ENCODE peak calls at places on chromosomes 7 and 10, in nine cellular contexts. Q is adipocyte, G is breast epithelium, X is uterus, F is heart right ventricle, W is neuronal stem cell, H is cardiac muscle cell, P is mucosa of descending colon, E is Caco-2. C is an unnamed sample.

GRCh38 chr10:114492351-114493037 is 88.2 kb upstream of the AFAP1L2 start:
- DNase-seq in Q (no peak), G (no peak), X (no peak), F (no peak), W (no peak), H (peak; percentile 49), P (no peak), E (no peak), C (no peak)

GRCh38 chr10:103781329-103782061 is 73.9 kb downstream of the SH3PXD2A start:
- DNase-seq in Q (peak; percentile 58), G (no peak), X (no peak), F (no peak), W (no peak), H (peak; percentile 79), P (peak; percentile 81), E (peak; percentile 56), C (no peak)

GRCh38 chr10:86110156-86110786 is 256.3 kb downstream of the GRID1 start:
- DNase-seq in Q (no peak), G (no peak), X (no peak), F (no peak), W (no peak), H (no peak), P (no peak), E (no peak), C (no peak)

GRCh38 chr7:30475580-30475979 is 3.0 kb downstream of the NOD1 start:
- DNase-seq in Q (no peak), G (no peak), X (no peak), F (no peak), W (no peak), H (no peak), P (no peak), E (no peak), C (no peak)

GRCh38 chr7:100693312-100694195 is 496 bp downstream of the GIGYF1 start:
- DNase-seq in Q (peak; percentile 57), G (no peak), X (no peak), F (no peak), W (no peak), H (no peak), P (peak; percentile 23), E (peak; percentile 51), C (no peak)

GRCh38 chr7:85341121-85341520 is 154.3 kb upstream of the SEMA3D start:
- DNase-seq in Q (peak; percentile 73), G (no peak), X (no peak), F (no peak), W (no peak), H (no peak), P (no peak), E (no peak), C (no peak)

GRCh38 chr10:11959966-11960365 is 82.6 kb downstream of the UPF2 start:
- DNase-seq in Q (no peak), G (no peak), X (no peak), F (no peak), W (no peak), H (no peak), P (no peak), E (no peak), C (no peak)

GRCh38 chr7:110922906-110923305 is 168.0 kb upstream of the LRRN3 start:
- DNase-seq in Q (peak; percentile 70), G (no peak), X (no peak), F (no peak), W (no peak), H (peak; percentile 41), P (no peak), E (no peak), C (no peak)

GRCh38 chr10:31816318-31816717 is 112.3 kb downstream of the ARHGAP12 start:
- DNase-seq in Q (peak; percentile 69), G (no peak), X (no peak), F (no peak), W (no peak), H (peak; percentile 24), P (no peak), E (no peak), C (no peak)

GRCh38 chr10:107540981-107541380 is 376.5 kb upstream of the SORCS1 start:
- DNase-seq in Q (no peak), G (no peak), X (no peak), F (no peak), W (no peak), H (no peak), P (no peak), E (no peak), C (no peak)

GRCh38 chr7:75613351-75613750 is 121.2 kb downstream of the SPDYE5 start:
- DNase-seq in Q (no peak), G (no peak), X (no peak), F (no peak), W (no peak), H (no peak), P (no peak), E (no peak), C (no peak)

GRCh38 chr7:75617634-75618234 is 121.0 kb downstream of the HIP1 start:
- DNase-seq in Q (no peak), G (peak; percentile 27), X (peak; percentile 30), F (peak; percentile 63), W (no peak), H (peak; percentile 89), P (peak; percentile 47), E (no peak), C (peak; percentile 94)

GRCh38 chr7:75611557-75612178 is 119.5 kb downstream of the SPDYE5 start:
- DNase-seq in Q (no peak), G (peak; percentile 57), X (peak; percentile 69), F (peak; percentile 87), W (peak; percentile 8), H (no peak), P (no peak), E (no peak), C (no peak)

GRCh38 chr7:75616421-75617167 is 122.1 kb downstream of the HIP1 start:
- DNase-seq in Q (no peak), G (no peak), X (no peak), F (no peak), W (no peak), H (no peak), P (no peak), E (no peak), C (no peak)

GRCh38 chr7:75614390-75614789 is 122.3 kb downstream of the SPDYE5 start:
- DNase-seq in Q (no peak), G (no peak), X (no peak), F (no peak), W (no peak), H (no peak), P (no peak), E (no peak), C (no peak)
- H3K4me1 ChIP-seq in Q (peaks cover 15% of the 10 kb centered on the region), G (no peaks in the 10 kb centered on the region), X (no peaks in the 10 kb centered on the region), F (peaks cover 17% of the 10 kb centered on the region), W (peaks cover 5% of the 10 kb centered on the region), H (no peaks in the 10 kb centered on the region), P (no peaks in the 10 kb centered on the region), E (no peaks in the 10 kb centered on the region), C (peaks cover 13% of the 10 kb centered on the region)

GRCh38 chr7:79357101-79357500 is 96.4 kb downstream of the MAGI2 start:
- DNase-seq in Q (no peak), G (no peak), X (no peak), F (no peak), W (no peak), H (no peak), P (no peak), E (no peak), C (no peak)

GRCh38 chr7:79353720-79354468 is 99.6 kb downstream of the MAGI2 start:
- DNase-seq in Q (no peak), G (no peak), X (no peak), F (no peak), W (no peak), H (no peak), P (no peak), E (no peak), C (no peak)

DNA sequence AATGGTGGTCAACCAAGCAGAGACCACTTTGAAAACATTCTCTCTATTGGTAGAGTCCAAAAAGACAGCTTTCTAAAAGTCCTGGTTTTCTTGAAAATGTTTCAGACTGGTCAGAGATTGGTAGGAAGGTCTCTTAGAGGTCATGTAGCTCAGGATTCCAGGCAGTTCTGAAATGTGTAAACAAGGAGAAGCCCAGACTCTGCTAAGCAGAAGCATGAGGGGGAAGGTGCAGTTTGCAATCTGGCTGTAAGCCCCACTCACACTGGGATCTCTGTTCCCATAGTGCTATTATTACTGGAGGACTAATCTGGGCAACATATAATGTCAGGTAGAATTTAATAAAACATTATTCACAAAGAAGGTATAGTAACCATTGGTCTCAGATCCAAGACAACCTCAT is 101.1 kb downstream of the MAGI2 start:
- DNase-seq in Q (peak; percentile 9), G (no peak), X (no peak), F (no peak), W (no peak), H (no peak), P (no peak), E (no peak), C (no peak)
- H3K4me1 ChIP-seq in Q (peaks cover 6% of the 10 kb centered on the region), G (no peaks in the 10 kb centered on the region), X (no peaks in the 10 kb centered on the region), F (no peaks in the 10 kb centered on the region), W (no peaks in the 10 kb centered on the region), H (peaks cover 16% of the 10 kb centered on the region), P (no peaks in the 10 kb centered on the region), E (no peaks in the 10 kb centered on the region), C (peaks cover 11% of the 10 kb centered on the region)

GRCh38 chr10:46030091-46030937 is at the start of gene NCOA4:
- DNase-seq in Q (peak; percentile 100), G (peak; percentile 93), X (peak; percentile 97), F (peak; percentile 98), W (peak; percentile 96), H (peak; percentile 99), P (peak; percentile 98), E (peak; percentile 99), C (peak; percentile 98)

GRCh38 chr10:46024948-46025347 is 5.5 kb downstream of the NCOA4 start:
- DNase-seq in Q (peak; percentile 21), G (no peak), X (no peak), F (no peak), W (no peak), H (no peak), P (no peak), E (no peak), C (no peak)

GRCh38 chr10:46022978-46023702 is 7.3 kb downstream of the NCOA4 start:
- DNase-seq in Q (peak; percentile 98), G (peak; percentile 80), X (peak; percentile 80), F (peak; percentile 93), W (peak; percentile 76), H (peak; percentile 93), P (peak; percentile 91), E (peak; percentile 99), C (peak; percentile 97)

GRCh38 chr10:46028584-46029570 is 1.5 kb downstream of the NCOA4 start:
- DNase-seq in Q (peak; percentile 83), G (no peak), X (no peak), F (no peak), W (peak; percentile 33), H (peak; percentile 78), P (peak; percentile 54), E (peak; percentile 80), C (no peak)

DNA sequence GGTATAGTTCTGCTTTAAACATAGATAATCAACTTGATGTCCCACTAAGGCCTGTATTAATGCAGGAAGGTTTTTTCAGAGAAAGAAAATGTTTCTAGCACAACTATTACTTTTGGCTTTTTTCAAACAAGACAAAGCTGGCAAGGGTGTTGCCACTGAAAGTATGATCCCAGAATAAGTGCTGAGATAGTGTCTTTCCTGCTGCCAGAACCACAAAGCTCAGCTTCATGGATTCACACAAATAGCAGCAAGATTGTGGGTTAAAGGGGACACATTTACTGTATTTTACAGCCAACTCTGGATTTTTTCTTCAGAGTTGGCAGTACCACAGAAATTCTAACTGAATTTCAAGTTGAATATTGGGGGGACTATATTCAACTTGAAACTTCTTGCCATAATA is 4.3 kb downstream of the NCOA4 start:
- DNase-seq in Q (no peak), G (no peak), X (no peak), F (no peak), W (no peak), H (peak; percentile 51), P (no peak), E (no peak), C (no peak)
- H3K4me1 ChIP-seq in Q (peaks cover 76% of the 10 kb centered on the region), G (peaks cover 11% of the 10 kb centered on the region), X (no peaks in the 10 kb centered on the region), F (peaks cover 92% of the 10 kb centered on the region), W (peaks cover 3% of the 10 kb centered on the region), H (peaks cover 48% of the 10 kb centered on the region), P (peaks cover 75% of the 10 kb centered on the region), E (peaks cover 28% of the 10 kb centered on the region), C (peaks cover 88% of the 10 kb centered on the region)

GRCh38 chr10:132421377-132422168 is 24.6 kb downstream of the PWWP2B start:
- DNase-seq in Q (peak; percentile 85), G (peak; percentile 64), X (peak; percentile 74), F (peak; percentile 79), W (no peak), H (peak; percentile 42), P (peak; percentile 91), E (no peak), C (no peak)
- H3K4me1 ChIP-seq in Q (peaks cover 14% of the 10 kb centered on the region), G (peaks cover 24% of the 10 kb centered on the region), X (peaks cover 42% of the 10 kb centered on the region), F (peaks cover 62% of the 10 kb centered on the region), W (peaks cover 28% of the 10 kb centered on the region), H (peaks cover 37% of the 10 kb centered on the region), P (peaks cover 58% of the 10 kb centered on the region), E (peaks cover 35% of the 10 kb centered on the region), C (peaks cover 74% of the 10 kb centered on the region)

C was measured in esophagus muscularis mucosa.